ENCODE peak calls at places on chromosomes 12 and 14, in four cellular contexts. One of them, this sample, is unnamed.
A peak's percentile ranks its signal among the peaks of the same experiment; 100 is the strongest.

GRCh38 chr14:58238252-58239247 is 6.1 kb upstream of the PSMA3 start:
- DNase-seq in iPS DF 6.9: no peak
- DNase-seq in mammary epithelial cell: peak; percentile 11
- DNase-seq in astrocyte: peak; percentile 6
- DNase-seq in this sample: no peak

GRCh38 chr14:72619071-72619710 is 274.7 kb downstream of the DPF3 start:
- DNase-seq in iPS DF 6.9: no peak
- DNase-seq in mammary epithelial cell: peak; percentile 28
- DNase-seq in astrocyte: no peak
- DNase-seq in this sample: no peak

GRCh38 chr12:24853588-24853987 is 95.3 kb downstream of the BCAT1 start:
- DNase-seq in iPS DF 6.9: no peak
- DNase-seq in mammary epithelial cell: peak; percentile 69
- DNase-seq in astrocyte: peak; percentile 85
- DNase-seq in this sample: no peak

GRCh38 chr12:21697829-21698630 is 40.4 kb upstream of the LDHB start:
- DNase-seq in iPS DF 6.9: no peak
- DNase-seq in mammary epithelial cell: peak; percentile 6
- DNase-seq in astrocyte: peak; percentile 6
- DNase-seq in this sample: no peak

GRCh38 chr14:95619785-95620417 is 66.3 kb upstream of the TCL1B start:
- DNase-seq in iPS DF 6.9: no peak
- DNase-seq in mammary epithelial cell: no peak
- DNase-seq in astrocyte: no peak
- DNase-seq in this sample: no peak

GRCh38 chr12:55982319-55982936 is 8.6 kb downstream of the RAB5B start:
- DNase-seq in iPS DF 6.9: no peak
- DNase-seq in mammary epithelial cell: no peak
- DNase-seq in astrocyte: no peak
- DNase-seq in this sample: no peak

GRCh38 chr14:70641548-70642312 is at the start of gene TTC9:
- DNase-seq in iPS DF 6.9: no peak
- DNase-seq in mammary epithelial cell: no peak
- DNase-seq in astrocyte: no peak
- DNase-seq in this sample: peak; percentile 57

GRCh38 chr14:72904840-72905561 is 11.1 kb upstream of the DPF3 start:
- DNase-seq in iPS DF 6.9: no peak
- DNase-seq in mammary epithelial cell: peak; percentile 66
- DNase-seq in astrocyte: peak; percentile 42
- DNase-seq in this sample: peak; percentile 63

GRCh38 chr14:105210266-105211025 is 29.3 kb upstream of the NUDT14 start:
- DNase-seq in iPS DF 6.9: no peak
- DNase-seq in mammary epithelial cell: no peak
- DNase-seq in astrocyte: no peak
- DNase-seq in this sample: no peak

GRCh38 chr12:87157791-87158190 is 871.4 kb downstream of the C12orf50 start:
- DNase-seq in iPS DF 6.9: no peak
- DNase-seq in mammary epithelial cell: peak; percentile 89
- DNase-seq in astrocyte: peak; percentile 98
- DNase-seq in this sample: no peak

GRCh38 chr14:81275305-81275950 is 54.7 kb upstream of the GTF2A1 start:
- DNase-seq in iPS DF 6.9: no peak
- DNase-seq in mammary epithelial cell: no peak
- DNase-seq in astrocyte: no peak
- DNase-seq in this sample: no peak

GRCh38 chr14:32075636-32076277 is 1.3 kb upstream of the ARHGAP5 start:
- DNase-seq in iPS DF 6.9: no peak
- DNase-seq in mammary epithelial cell: peak; percentile 42
- DNase-seq in astrocyte: peak; percentile 15
- DNase-seq in this sample: peak; percentile 73

GRCh38 chr14:23436327-23437141 is 1.1 kb upstream of the MYH7 start:
- DNase-seq in iPS DF 6.9: no peak
- DNase-seq in mammary epithelial cell: no peak
- DNase-seq in astrocyte: no peak
- DNase-seq in this sample: no peak
- H3K4me1 ChIP-seq in iPS DF 6.9: peaks cover 2% of the 10 kb centered on the region
- H3K4me1 ChIP-seq in mammary epithelial cell: no peaks in the 10 kb centered on the region
- H3K4me1 ChIP-seq in astrocyte: no peaks in the 10 kb centered on the region
- H3K4me1 ChIP-seq in this sample: no peaks in the 10 kb centered on the region

DNA sequence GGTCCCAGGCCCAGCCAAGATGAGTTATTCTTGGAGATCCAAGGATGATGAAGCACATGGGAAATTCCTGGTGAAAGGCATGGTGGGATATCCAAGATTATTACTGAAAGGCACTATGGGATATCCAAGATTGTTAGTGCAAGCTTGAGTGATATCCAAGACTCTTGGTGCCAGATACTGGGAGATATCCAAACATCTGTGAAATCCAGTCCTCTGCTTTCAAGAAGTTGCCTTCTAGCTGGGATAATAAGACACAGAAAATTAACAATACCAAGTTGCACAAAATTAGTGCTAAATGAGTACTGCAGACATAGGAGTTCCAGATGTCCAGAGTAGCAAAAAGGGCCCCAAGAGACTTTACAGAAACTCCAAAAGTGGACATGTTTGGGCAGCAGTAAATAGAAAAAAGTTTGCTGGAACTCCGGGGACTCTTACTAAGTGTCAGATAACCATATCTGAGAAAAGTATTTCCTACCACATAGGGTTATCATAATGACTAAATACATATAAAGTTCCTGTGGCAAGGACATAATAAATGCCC is 34.6 kb downstream of the PHLDA1 start:
- DNase-seq in iPS DF 6.9: no peak
- DNase-seq in mammary epithelial cell: peak; percentile 59
- DNase-seq in astrocyte: peak; percentile 23
- DNase-seq in this sample: no peak
- H3K27ac ChIP-seq in iPS DF 6.9: no peak overlapping the region
- H3K27ac ChIP-seq in mammary epithelial cell: peak overlapping the region; percentile 95
- H3K27ac ChIP-seq in astrocyte: no peak overlapping the region
- H3K27ac ChIP-seq in this sample: no peak overlapping the region

GRCh38 chr14:68564236-68564825 is 228.5 kb downstream of the ZFP36L1 start:
- DNase-seq in iPS DF 6.9: no peak
- DNase-seq in mammary epithelial cell: no peak
- DNase-seq in astrocyte: no peak
- DNase-seq in this sample: no peak

GRCh38 chr14:68563256-68564131 is 229.4 kb downstream of the ZFP36L1 start:
- DNase-seq in iPS DF 6.9: no peak
- DNase-seq in mammary epithelial cell: peak; percentile 43
- DNase-seq in astrocyte: peak; percentile 79
- DNase-seq in this sample: peak; percentile 60

GRCh38 chr14:68564826-68565760 is 227.8 kb downstream of the ZFP36L1 start:
- DNase-seq in iPS DF 6.9: no peak
- DNase-seq in mammary epithelial cell: peak; percentile 36
- DNase-seq in astrocyte: peak; percentile 49
- DNase-seq in this sample: no peak

GRCh38 chr14:68568907-68569545 is 223.8 kb downstream of the ZFP36L1 start:
- DNase-seq in iPS DF 6.9: no peak
- DNase-seq in mammary epithelial cell: no peak
- DNase-seq in astrocyte: no peak
- DNase-seq in this sample: no peak

GRCh38 chr14:68566075-68566474 is 226.8 kb downstream of the ZFP36L1 start:
- DNase-seq in iPS DF 6.9: no peak
- DNase-seq in mammary epithelial cell: no peak
- DNase-seq in astrocyte: no peak
- DNase-seq in this sample: no peak
- H3K4me1 ChIP-seq in iPS DF 6.9: peaks cover 2% of the 10 kb centered on the region
- H3K4me1 ChIP-seq in mammary epithelial cell: peaks cover 9% of the 10 kb centered on the region
- H3K4me1 ChIP-seq in astrocyte: peaks cover 13% of the 10 kb centered on the region
- H3K4me1 ChIP-seq in this sample: peaks cover 87% of the 10 kb centered on the region

GRCh38 chr14:90828642-90829487 is 12.6 kb upstream of the TTC7B start:
- DNase-seq in iPS DF 6.9: no peak
- DNase-seq in mammary epithelial cell: no peak
- DNase-seq in astrocyte: no peak
- DNase-seq in this sample: no peak
- H3K27ac ChIP-seq in iPS DF 6.9: no peak overlapping the region
- H3K27ac ChIP-seq in mammary epithelial cell: no peak overlapping the region
- H3K27ac ChIP-seq in astrocyte: no peak overlapping the region
- H3K27ac ChIP-seq in this sample: peak overlapping the region; percentile 77

GRCh38 chr14:75443203-75443969 is 15.6 kb downstream of the JDP2 start:
- DNase-seq in iPS DF 6.9: no peak
- DNase-seq in mammary epithelial cell: no peak
- DNase-seq in astrocyte: peak; percentile 20
- DNase-seq in this sample: no peak
- H3K4me1 ChIP-seq in iPS DF 6.9: peaks cover 2% of the 10 kb centered on the region
- H3K4me1 ChIP-seq in mammary epithelial cell: no peaks in the 10 kb centered on the region
- H3K4me1 ChIP-seq in astrocyte: no peaks in the 10 kb centered on the region
- H3K4me1 ChIP-seq in this sample: no peaks in the 10 kb centered on the region

DNA sequence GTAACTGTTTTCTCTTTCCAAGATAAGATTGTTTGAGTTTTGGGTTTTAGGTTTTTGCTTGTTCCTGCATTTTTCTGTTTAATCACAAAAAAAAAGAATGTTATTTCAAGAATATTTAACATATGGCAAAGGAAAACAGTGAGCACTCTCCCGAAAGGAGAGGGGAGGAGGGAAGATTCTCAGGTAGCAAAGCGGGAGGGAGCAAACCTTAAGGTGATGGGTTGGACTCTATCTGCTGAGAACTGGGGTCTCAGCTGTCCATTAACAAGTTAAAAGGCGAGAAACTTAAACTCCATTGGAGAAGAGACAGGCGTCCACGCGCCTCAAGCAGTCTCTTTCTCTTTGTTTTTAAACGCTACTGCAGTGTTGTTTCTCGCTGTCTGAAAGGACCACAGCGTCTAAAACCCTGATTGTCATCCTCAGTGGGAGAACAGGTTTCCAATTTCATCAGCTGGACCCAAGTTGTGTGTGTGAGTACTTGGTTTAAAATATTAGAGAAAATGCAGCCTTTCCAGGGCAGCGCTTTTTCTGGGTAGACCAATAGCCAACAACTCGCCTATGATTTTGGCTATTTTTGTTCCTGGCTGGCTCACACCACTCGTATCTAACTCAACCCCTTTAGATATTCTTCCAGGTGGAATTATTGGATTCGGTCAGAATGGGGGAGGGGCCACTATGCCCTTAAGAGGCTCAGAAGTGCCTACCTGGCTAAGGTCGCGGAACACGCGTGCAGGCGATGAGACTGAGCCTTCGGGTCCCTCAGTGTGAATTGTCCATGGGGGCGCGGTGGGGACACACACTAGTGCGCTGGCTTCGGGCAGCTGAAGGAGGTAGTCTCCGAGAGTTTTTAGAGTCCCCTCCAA is 8.2 kb downstream of the SIX1 start:
- DNase-seq in iPS DF 6.9: no peak
- DNase-seq in mammary epithelial cell: no peak
- DNase-seq in astrocyte: no peak
- DNase-seq in this sample: no peak
- H3K27ac ChIP-seq in iPS DF 6.9: no peak overlapping the region
- H3K27ac ChIP-seq in mammary epithelial cell: no peak overlapping the region
- H3K27ac ChIP-seq in astrocyte: no peak overlapping the region
- H3K27ac ChIP-seq in this sample: no peak overlapping the region

GRCh38 chr12:75662501-75663159 is 151.2 kb upstream of the KRR1 start:
- DNase-seq in iPS DF 6.9: no peak
- DNase-seq in mammary epithelial cell: no peak
- DNase-seq in astrocyte: no peak
- DNase-seq in this sample: no peak

GRCh38 chr12:75658826-75659823 is 147.7 kb upstream of the KRR1 start:
- DNase-seq in iPS DF 6.9: no peak
- DNase-seq in mammary epithelial cell: peak; percentile 86
- DNase-seq in astrocyte: peak; percentile 93
- DNase-seq in this sample: no peak

GRCh38 chr12:75660107-75660530 is 148.7 kb upstream of the KRR1 start:
- DNase-seq in iPS DF 6.9: no peak
- DNase-seq in mammary epithelial cell: peak; percentile 97
- DNase-seq in astrocyte: peak; percentile 96
- DNase-seq in this sample: no peak

GRCh38 chr12:75661927-75662326 is 150.5 kb upstream of the KRR1 start:
- DNase-seq in iPS DF 6.9: no peak
- DNase-seq in mammary epithelial cell: no peak
- DNase-seq in astrocyte: peak; percentile 91
- DNase-seq in this sample: no peak

DNA sequence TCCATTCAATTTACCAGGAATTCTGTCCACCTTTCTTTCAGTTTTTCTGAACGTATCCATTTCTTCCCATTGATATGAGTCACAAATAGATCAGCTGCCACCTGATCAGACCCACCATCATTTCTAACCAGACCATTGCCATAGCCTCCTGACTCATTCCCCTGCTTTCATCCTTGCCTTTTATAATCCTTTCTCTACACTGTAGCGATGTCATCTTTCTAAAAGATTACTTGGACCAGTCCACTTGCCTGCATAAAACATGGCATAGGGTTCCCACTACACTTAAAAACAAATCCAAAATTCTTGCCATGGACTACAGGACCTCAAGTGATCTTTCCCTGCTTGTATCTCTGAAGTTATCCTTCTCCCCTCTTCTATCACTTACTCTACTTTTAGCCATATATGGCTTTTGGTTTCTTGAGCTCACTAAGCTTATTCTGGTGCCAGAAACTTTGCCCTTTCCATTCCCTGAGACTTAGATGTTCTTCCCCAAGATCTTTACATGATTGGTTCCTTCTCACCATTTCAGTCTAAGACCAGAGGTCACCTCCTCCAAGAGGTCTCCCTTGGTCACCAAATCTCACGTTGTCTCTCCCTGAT is 149.5 kb upstream of the KRR1 start:
- DNase-seq in iPS DF 6.9: no peak
- DNase-seq in mammary epithelial cell: peak; percentile 89
- DNase-seq in astrocyte: peak; percentile 94
- DNase-seq in this sample: no peak
- H3K4me1 ChIP-seq in iPS DF 6.9: no peaks in the 10 kb centered on the region
- H3K4me1 ChIP-seq in mammary epithelial cell: peaks cover 61% of the 10 kb centered on the region
- H3K4me1 ChIP-seq in astrocyte: peaks cover 61% of the 10 kb centered on the region
- H3K4me1 ChIP-seq in this sample: no peaks in the 10 kb centered on the region

DNA sequence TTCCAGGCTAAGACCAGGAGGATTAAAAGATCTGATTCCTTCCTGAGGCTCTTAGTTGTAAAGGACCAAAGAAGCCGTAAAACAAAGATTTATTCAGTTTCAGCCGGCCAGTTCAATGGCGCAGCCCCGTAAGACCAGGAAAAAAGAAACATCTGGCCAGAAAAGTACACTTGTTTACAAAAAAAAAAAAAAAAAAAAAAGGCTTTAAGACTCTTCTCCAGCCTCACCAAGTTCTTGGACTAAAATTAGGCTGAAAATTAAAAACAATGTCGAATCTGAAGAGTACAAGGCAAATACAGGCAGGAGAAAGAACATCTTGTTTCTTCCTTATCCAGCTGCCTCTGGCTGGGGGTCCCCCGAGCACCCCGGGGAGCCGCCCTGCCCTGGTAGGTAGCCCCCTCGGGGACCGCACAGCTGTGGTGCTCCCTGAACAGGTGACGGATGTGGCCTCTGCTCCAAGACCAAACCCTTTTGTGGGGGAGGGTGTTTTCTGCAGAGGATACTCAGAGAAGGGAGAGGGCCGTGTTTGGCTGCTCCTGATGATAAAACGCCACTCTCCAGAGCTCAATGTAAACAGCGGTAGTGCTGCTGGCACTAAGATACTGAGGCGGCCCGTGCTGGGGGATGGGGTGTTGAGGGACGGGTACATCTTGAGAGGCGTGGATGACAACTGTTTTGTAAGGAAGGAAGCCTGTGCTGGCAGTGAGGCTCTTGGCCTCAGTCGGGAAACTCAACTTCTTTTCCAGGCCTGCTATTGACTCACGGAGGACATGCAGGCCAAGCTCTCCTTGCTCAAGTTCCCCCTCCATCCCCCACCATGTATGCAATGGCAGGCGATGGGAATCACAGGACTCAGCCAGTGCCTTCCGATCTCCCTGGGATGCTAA is 201.0 kb upstream of the DIO3 start:
- DNase-seq in iPS DF 6.9: no peak
- DNase-seq in mammary epithelial cell: no peak
- DNase-seq in astrocyte: no peak
- DNase-seq in this sample: no peak
- H3K27ac ChIP-seq in iPS DF 6.9: no peak overlapping the region
- H3K27ac ChIP-seq in mammary epithelial cell: no peak overlapping the region
- H3K27ac ChIP-seq in astrocyte: no peak overlapping the region
- H3K27ac ChIP-seq in this sample: no peak overlapping the region